ENCODE peak calls at places on chromosome 15, in nine cellular contexts. V is suprapubic skin, P is GM13976, M is PC-9, D is IMR-90, Q is heart right ventricle, B is astrocyte, X is progenitor cell of endocrine pancreas, H is heart left ventricle. J is an unnamed sample.

GRCh38 chr15:85781099-85781498 is 13.6 kb downstream of the KLHL25 start:
- DNase-seq in B (no peak), H (no peak), Q (no peak), X (no peak), D (no peak), P (no peak), V (no peak), M (no peak), J (no peak)

GRCh38 chr15:49495993-49496747 is 73.1 kb downstream of the FGF7 start:
- DNase-seq in D (peak), H (no peak), P (no peak), Q (no peak), V (no peak), B (peak), X (no peak), M (no peak), J (no peak)

GRCh38 chr15:77527164-77527778 is 105.4 kb downstream of the LINGO1 start:
- DNase-seq in P (no peak), B (no peak), V (no peak), H (peak), D (peak), M (peak), Q (peak), X (peak), J (peak)

GRCh38 chr15:35545316-35545824 is 595 bp downstream of the DPH6 start:
- DNase-seq in P (peak), X (no peak), B (peak), M (peak), Q (peak), H (peak), D (peak), V (peak), J (peak)

GRCh38 chr15:78628227-78628626 is 7.4 kb upstream of the CHRNA3 start:
- DNase-seq in V (peak), D (no peak), M (no peak), Q (no peak), X (no peak), B (no peak), P (no peak), H (no peak), J (no peak)

GRCh38 chr15:72790302-72790955 is 6.9 kb upstream of the ADPGK start:
- DNase-seq in X (no peak), M (no peak), H (no peak), V (no peak), B (peak), D (peak), P (no peak), Q (no peak), J (no peak)

GRCh38 chr15:65816441-65816840 is 24.3 kb upstream of the DENND4A start:
- DNase-seq in H (no peak), Q (no peak), X (no peak), V (no peak), P (no peak), M (no peak), D (no peak), B (no peak), J (no peak)

GRCh38 chr15:50042775-50043174 is 76.3 kb downstream of the ATP8B4 start:
- DNase-seq in M (no peak), X (no peak), D (no peak), V (no peak), H (no peak), B (no peak), Q (no peak), P (no peak), J (no peak)

GRCh38 chr15:22918056-22918455 is 62.1 kb downstream of the CYFIP1 start:
- DNase-seq in Q (no peak), M (peak), P (no peak), B (peak), H (no peak), D (peak), X (no peak), V (no peak), J (no peak)

GRCh38 chr15:40743921-40744809 is 10.9 kb downstream of the RMDN3 start:
- DNase-seq in M (no peak), P (no peak), H (no peak), D (peak), V (peak), X (no peak), Q (no peak), B (peak), J (no peak)

GRCh38 chr15:72285927-72286516 is 13.7 kb upstream of the PARP6 start:
- DNase-seq in V (no peak), H (no peak), D (peak), Q (peak), B (no peak), P (peak), M (no peak), X (no peak), J (no peak)

GRCh38 chr15:92012368-92012629 is 158.8 kb downstream of the SLCO3A1 start:
- DNase-seq in D (peak), P (no peak), B (peak), M (peak), X (no peak), V (no peak), Q (no peak), H (no peak), J (no peak)

GRCh38 chr15:70063284-70063991 is 34.3 kb downstream of the TLE3 start:
- DNase-seq in B (no peak), P (no peak), X (no peak), H (no peak), M (no peak), V (no peak), Q (no peak), D (no peak), J (no peak)

GRCh38 chr15:34049096-34049495 is 10.1 kb upstream of the AVEN start:
- DNase-seq in Q (no peak), H (no peak), P (no peak), B (peak), D (peak), M (peak), X (no peak), V (no peak), J (no peak)

GRCh38 chr15:73647259-73648026 is 14.3 kb upstream of the NPTN start:
- DNase-seq in D (no peak), X (no peak), M (peak), H (no peak), V (no peak), P (no peak), Q (no peak), B (no peak), J (no peak)

GRCh38 chr15:84023636-84024035 is 211.9 kb upstream of the GOLGA6L4 start:
- DNase-seq in P (peak), M (no peak), Q (no peak), H (no peak), D (peak), X (no peak), V (no peak), B (no peak), J (peak)

GRCh38 chr15:39099524-39099923 is 481.4 kb upstream of the THBS1 start:
- DNase-seq in X (no peak), D (peak), Q (no peak), M (no peak), V (no peak), P (no peak), H (no peak), B (peak), J (no peak)

GRCh38 chr15:63369766-63370165 is 11.9 kb downstream of the CA12 start:
- DNase-seq in P (peak), M (no peak), D (peak), B (peak), V (no peak), Q (no peak), X (no peak), H (no peak), J (no peak)

DNA sequence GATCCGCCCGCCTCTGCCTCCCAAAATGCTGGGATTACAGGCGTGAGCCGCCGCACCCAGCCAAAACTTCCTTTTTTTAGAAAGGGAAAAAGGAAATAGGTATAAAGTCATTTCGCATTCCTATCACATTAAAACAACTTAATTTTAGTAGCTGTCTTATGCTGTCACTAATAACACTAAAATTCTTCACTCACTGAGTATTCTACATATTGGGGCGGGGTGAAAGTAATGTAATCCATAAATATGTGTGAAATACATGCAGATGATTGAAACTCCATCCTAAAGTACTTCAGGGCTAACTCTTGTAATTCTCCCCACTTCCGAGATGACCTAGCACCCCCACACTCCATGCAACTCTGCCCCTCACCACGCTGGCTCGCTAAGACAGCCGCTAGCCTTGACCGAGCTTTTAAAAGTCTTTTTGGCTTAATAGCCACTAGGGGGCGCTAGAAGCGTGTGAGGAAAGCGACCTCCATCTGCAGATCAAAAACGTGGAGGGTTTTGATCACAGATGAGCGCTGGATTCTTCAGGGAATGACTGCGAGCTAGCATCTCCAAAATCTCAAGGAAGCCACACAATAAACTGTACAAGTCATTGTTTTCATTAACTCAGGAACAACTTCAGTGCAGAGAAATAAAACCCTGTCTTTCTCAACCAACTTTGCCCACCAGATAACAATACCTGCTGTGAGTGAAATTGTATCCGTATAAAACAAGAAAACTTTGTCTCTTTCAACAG is 129.3 kb upstream of the IGF1R start:
- DNase-seq in H (no peak), X (peak), D (peak), B (peak), Q (no peak), V (no peak), P (peak), M (peak), J (peak)
- TF ChIP-seq CTCF in H (peak), X (peak), D (peak), B (peak), Q (peak), V (peak), P (peak), M (peak), J (peak)

GRCh38 chr15:99764521-99764920 is 31.3 kb upstream of the LYSMD4 start:
- DNase-seq in D (no peak), M (no peak), V (no peak), P (no peak), H (no peak), X (no peak), Q (no peak), B (no peak), J (no peak)
- TF ChIP-seq CTCF in D (no peak), M (no peak), V (no peak), P (no peak), H (no peak), X (no peak), Q (no peak), B (no peak), J (no peak)

DNA sequence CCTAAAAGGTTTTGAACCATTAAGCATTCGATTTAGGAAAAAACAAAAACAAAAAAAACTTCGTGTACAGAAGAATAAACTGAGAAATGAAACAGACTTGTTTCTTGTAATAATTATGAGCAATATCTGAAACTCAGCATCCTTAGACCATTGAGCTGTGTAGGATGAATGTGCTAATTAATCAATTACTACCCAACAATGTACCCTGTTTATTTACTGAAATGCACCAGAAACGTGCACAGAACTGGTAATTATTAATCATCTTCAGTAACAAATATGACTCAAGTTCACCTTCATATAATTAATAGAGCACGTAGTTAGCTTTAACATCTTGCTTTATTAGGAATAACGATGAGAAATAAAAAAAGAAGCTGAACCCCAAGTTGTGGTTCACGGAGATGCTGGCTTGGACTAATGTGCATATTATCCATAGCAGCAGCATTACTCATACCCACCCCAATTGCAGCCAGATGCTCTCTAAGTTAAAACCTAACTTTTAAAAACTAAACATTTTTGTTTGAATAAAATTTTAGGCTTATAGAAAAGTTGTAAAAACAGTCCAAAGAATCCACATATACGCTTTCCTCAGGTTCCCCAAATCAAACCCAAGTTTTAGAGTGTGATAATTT is 10.2 kb upstream of the C15orf61 start:
- DNase-seq in X (no peak), B (peak), V (no peak), M (no peak), Q (no peak), P (no peak), D (peak), H (no peak), J (no peak)
- TF ChIP-seq CTCF in X (no peak), B (no peak), V (no peak), M (no peak), Q (no peak), P (no peak), D (no peak), H (no peak), J (no peak)

DNA sequence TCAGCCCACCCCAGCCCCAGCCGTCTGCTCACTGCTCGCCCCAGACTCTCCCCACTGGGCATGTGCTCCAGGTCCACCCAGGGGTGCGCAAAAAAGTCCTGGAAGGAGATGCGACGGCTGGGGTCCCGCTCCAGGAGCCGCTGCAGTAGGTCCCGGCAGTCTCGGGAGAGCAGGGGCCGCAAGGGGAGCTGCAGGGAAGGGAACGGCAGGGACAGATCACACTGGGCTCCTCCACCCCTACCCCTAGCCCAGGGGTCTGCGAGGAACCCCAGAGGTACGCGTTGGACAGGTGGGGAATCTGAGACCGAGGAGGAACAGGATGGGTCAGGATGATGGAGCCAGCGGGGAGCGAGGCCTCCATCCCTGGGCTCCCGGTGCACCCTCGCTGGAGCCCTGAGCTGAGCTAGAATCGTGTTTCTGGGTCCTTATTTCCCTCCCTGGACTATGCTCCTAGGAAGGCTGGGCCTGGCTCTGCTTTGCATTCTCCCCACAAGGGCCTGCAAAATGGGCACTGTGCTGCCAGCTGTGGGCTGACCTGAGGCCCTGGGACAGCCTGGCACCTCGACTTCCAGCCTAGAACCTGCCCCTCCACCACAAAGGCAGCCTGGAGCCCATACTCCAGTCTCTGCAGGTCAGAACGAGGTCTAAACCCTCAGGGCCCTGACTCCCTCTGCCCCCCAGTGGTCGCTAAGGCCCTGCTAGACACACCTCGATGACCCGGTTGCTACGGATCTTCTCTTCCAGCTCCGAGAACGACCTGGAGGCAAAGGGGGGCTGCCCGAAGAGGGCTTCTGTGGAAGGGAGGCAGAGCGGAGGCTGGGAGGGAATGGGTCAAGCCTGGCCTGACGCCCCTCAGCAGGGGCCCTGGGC is 3.2 kb downstream of the ULK3 start:
- DNase-seq in M (no peak), X (no peak), V (no peak), Q (no peak), D (no peak), B (no peak), P (no peak), H (no peak), J (no peak)
- TF ChIP-seq CTCF in M (no peak), X (no peak), V (no peak), Q (no peak), D (no peak), B (no peak), P (no peak), H (no peak), J (peak)

GRCh38 chr15:43273243-43273642 is 6.5 kb upstream of the TGM5 start:
- DNase-seq in Q (no peak), X (no peak), H (no peak), V (no peak), M (no peak), B (no peak), P (no peak), D (no peak), J (no peak)
- TF ChIP-seq CTCF in Q (no peak), X (no peak), H (no peak), V (no peak), M (no peak), B (no peak), P (no peak), D (no peak), J (no peak)

GRCh38 chr15:52261498-52262242 is 33.9 kb downstream of the MYO5C start:
- DNase-seq in P (peak), B (peak), H (no peak), X (peak), M (peak), V (no peak), Q (peak), D (peak), J (peak)
- TF ChIP-seq CTCF in P (no peak), B (no peak), H (no peak), X (no peak), M (peak), V (no peak), Q (peak), D (no peak), J (peak)